ENCODE peak calls at places on chromosomes 2 and 18, in ten cellular contexts. K is kidney; U is left ventricle myocardium inferior; J is prostate gland; F is fibroblast of the aortic adventitia; V is aorta; S is A549; Q is CD8-positive, alpha-beta memory T cell; D is SK-N-SH; C is naive thymus-derived CD4-positive, alpha-beta T cell. O is an unnamed sample.

GRCh38 chr2:109453596-109453995 is 160.2 kb downstream of the SEPTIN10 start:
- DNase-seq in K (no peak), U (no peak), J (no peak), F (no peak), V (peak), S (no peak), Q (no peak), D (no peak), C (no peak), O (no peak)

GRCh38 chr2:40955042-40955441 is 503.2 kb upstream of the SLC8A1 start:
- DNase-seq in K (no peak), U (no peak), J (no peak), F (no peak), V (no peak), S (no peak), Q (no peak), D (no peak), C (no peak), O (no peak)

GRCh38 chr18:58544616-58545337 is 84.1 kb downstream of the ALPK2 start:
- DNase-seq in K (no peak), U (no peak), J (no peak), F (no peak), V (no peak), S (no peak), Q (no peak), D (no peak), C (no peak), O (no peak)

GRCh38 chr2:172253190-172254052 is 150.7 kb upstream of the DLX2 start:
- DNase-seq in K (peak), U (no peak), J (peak), F (peak), V (peak), S (peak), Q (no peak), D (peak), C (no peak), O (no peak)

GRCh38 chr2:102049756-102050443 is 58.1 kb downstream of the IL1R2 start:
- DNase-seq in K (no peak), U (no peak), J (peak), F (peak), V (no peak), S (no peak), Q (no peak), D (no peak), C (no peak), O (no peak)

GRCh38 chr2:84302513-84303412 is 156.3 kb downstream of the SUCLG1 start:
- DNase-seq in K (no peak), U (no peak), J (peak), F (peak), V (no peak), S (peak), Q (peak), D (peak), C (no peak), O (peak)

GRCh38 chr2:161052214-161052613 is 108.0 kb upstream of the TANK start:
- DNase-seq in K (no peak), U (no peak), J (no peak), F (no peak), V (no peak), S (no peak), Q (no peak), D (no peak), C (no peak), O (no peak)

GRCh38 chr2:119873350-119874013 is 113.8 kb downstream of the PTPN4 start:
- DNase-seq in K (no peak), U (no peak), J (no peak), F (peak), V (no peak), S (no peak), Q (no peak), D (no peak), C (no peak), O (no peak)

GRCh38 chr2:34578641-34579040 is 979.5 kb upstream of the FAM98A start:
- DNase-seq in K (no peak), U (no peak), J (no peak), F (no peak), V (no peak), S (no peak), Q (no peak), D (no peak), C (no peak), O (no peak)

GRCh38 chr2:109108740-109109139 is 20.3 kb upstream of the SH3RF3 start:
- DNase-seq in K (no peak), U (no peak), J (no peak), F (no peak), V (peak), S (no peak), Q (no peak), D (no peak), C (no peak), O (no peak)

GRCh38 chr2:36301843-36302242 is 53.7 kb upstream of the CRIM1 start:
- DNase-seq in K (no peak), U (no peak), J (no peak), F (no peak), V (no peak), S (no peak), Q (no peak), D (no peak), C (no peak), O (no peak)

GRCh38 chr18:78525364-78526111 is 454.1 kb upstream of the SALL3 start:
- DNase-seq in K (no peak), U (no peak), J (no peak), F (no peak), V (no peak), S (no peak), Q (no peak), D (no peak), C (no peak), O (no peak)

GRCh38 chr2:71831208-71831577 is 316.5 kb downstream of the CYP26B1 start:
- DNase-seq in K (no peak), U (peak), J (no peak), F (peak), V (peak), S (peak), Q (no peak), D (no peak), C (no peak), O (no peak)

GRCh38 chr2:166926657-166927056 is 38.4 kb downstream of the XIRP2 start:
- DNase-seq in K (no peak), U (no peak), J (no peak), F (no peak), V (no peak), S (no peak), Q (no peak), D (no peak), C (no peak), O (no peak)

GRCh38 chr2:218024871-218025270 is 22.1 kb upstream of the TNS1 start:
- DNase-seq in K (peak), U (peak), J (no peak), F (no peak), V (peak), S (no peak), Q (no peak), D (peak), C (no peak), O (no peak)

DNA sequence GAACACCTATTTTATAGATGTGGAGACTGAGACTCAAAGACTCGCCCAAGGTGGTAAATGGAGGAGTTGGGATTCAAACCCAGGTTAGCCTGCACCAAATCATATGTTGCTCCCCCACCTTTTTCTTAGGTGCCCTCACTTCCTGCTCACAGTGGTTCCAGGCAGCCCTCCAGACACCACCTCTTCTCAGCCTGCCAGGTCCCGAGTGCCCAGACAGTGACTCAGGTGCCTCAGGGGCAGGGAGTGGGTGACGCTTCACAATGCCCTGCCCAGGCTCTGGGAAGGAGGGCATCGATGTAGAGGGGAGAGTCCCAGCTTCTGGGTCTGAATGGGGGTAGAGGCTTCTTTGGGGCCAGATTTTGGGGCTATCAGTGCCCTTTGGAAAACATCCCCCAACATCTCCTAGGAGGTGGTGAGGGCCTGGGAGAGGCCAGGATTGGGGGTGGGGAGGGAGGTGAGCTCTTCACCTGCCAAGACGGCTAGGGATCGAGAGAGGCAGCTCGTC is 5.2 kb upstream of the DNAJB2 start:
- DNase-seq in K (peak), U (no peak), J (peak), F (no peak), V (peak), S (peak), Q (no peak), D (no peak), C (no peak), O (no peak)
- H3K4me3 ChIP-seq in K (no peak), U (no peak), J (no peak), F (no peak), V (no peak), S (peak), Q (no peak), D (no peak), C (no peak), O (no peak)

GRCh38 chr2:169979025-169979424 is 151.8 kb downstream of the UBR3 start:
- DNase-seq in K (no peak), U (no peak), J (no peak), F (no peak), V (no peak), S (no peak), Q (no peak), D (no peak), C (no peak), O (no peak)
- H3K4me3 ChIP-seq in K (no peak), U (no peak), J (no peak), F (no peak), V (no peak), S (no peak), Q (no peak), D (no peak), C (no peak), O (no peak)

DNA sequence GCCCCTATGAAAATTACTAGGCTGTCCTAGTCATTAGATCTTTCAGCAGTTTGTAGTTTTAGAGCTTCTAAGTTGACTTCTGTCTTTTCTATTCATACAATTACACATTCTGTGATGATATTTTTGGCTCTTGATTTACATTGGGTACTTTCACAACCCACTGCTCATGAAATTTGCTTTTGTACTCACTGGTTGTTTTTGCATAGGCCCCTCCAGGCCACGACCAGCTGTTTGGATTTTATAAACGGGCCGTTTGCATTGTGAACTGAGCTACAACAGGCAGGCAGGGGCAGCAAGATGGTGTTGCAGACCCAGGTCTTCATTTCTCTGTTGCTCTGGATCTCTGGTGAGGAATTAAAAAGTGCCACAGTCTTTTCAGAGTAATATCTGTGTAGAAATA is 193.8 kb downstream of the RPIA start:
- DNase-seq in K (no peak), U (no peak), J (no peak), F (no peak), V (no peak), S (no peak), Q (no peak), D (no peak), C (no peak), O (peak)
- H3K4me3 ChIP-seq in K (no peak), U (no peak), J (no peak), F (no peak), V (no peak), S (no peak), Q (no peak), D (no peak), C (no peak), O (peak)

GRCh38 chr2:139201516-139201915 is 421.3 kb upstream of the NXPH2 start:
- DNase-seq in K (no peak), U (no peak), J (no peak), F (no peak), V (no peak), S (no peak), Q (no peak), D (no peak), C (no peak), O (no peak)
- H3K4me3 ChIP-seq in K (no peak), U (no peak), J (no peak), F (no peak), V (no peak), S (no peak), Q (no peak), D (no peak), C (no peak), O (no peak)